ENCODE peak calls at places on chromosomes 16 and 17, in four cellular contexts. V is GM12878, N is GM12891, G is K562. B is an unnamed sample.

GRCh38 chr16:54986404-54986803 is 55.7 kb downstream of the IRX5 start:
- DNase-seq in G (no peak), N (no peak), V (no peak), B (no peak)

GRCh38 chr17:47654991-47655390 is 5.3 kb downstream of the KPNB1 start:
- DNase-seq in V (no peak), G (no peak), N (no peak), B (no peak)

GRCh38 chr17:50257574-50258224 is 16.6 kb upstream of the TMEM92 start:
- DNase-seq in G (no peak), V (no peak), N (no peak), B (no peak)

GRCh38 chr17:57068222-57068658 is 16.8 kb upstream of the AKAP1 start:
- DNase-seq in N (no peak), V (no peak), G (peak), B (no peak)

GRCh38 chr17:59761385-59762021 is 54.0 kb downstream of the VMP1 start:
- DNase-seq in N (no peak), V (no peak), G (no peak), B (no peak)

GRCh38 chr17:30278032-30278431 is 13.7 kb downstream of the BLMH start:
- DNase-seq in G (no peak), N (no peak), V (no peak), B (no peak)

GRCh38 chr17:40557531-40558299 is 7.6 kb downstream of the CCR7 start:
- DNase-seq in N (no peak), G (no peak), V (no peak), B (no peak)

GRCh38 chr17:14103821-14104220 is 34.5 kb downstream of the COX10 start:
- DNase-seq in G (no peak), V (no peak), N (no peak), B (no peak)

GRCh38 chr17:30701498-30701989 is 122.9 kb downstream of the CRLF3 start:
- DNase-seq in G (no peak), V (no peak), N (no peak), B (no peak)

GRCh38 chr16:23594186-23594585 is 1.9 kb downstream of the NDUFAB1 start:
- DNase-seq in G (no peak), V (no peak), N (no peak), B (no peak)

GRCh38 chr17:59371426-59372099 is 40.1 kb downstream of the YPEL2 start:
- DNase-seq in V (no peak), G (no peak), N (no peak), B (no peak)

GRCh38 chr16:23670137-23670776 is 8.4 kb upstream of the PLK1 start:
- DNase-seq in G (no peak), V (peak), N (no peak), B (no peak)

GRCh38 chr17:10992097-10992496 is 154.2 kb upstream of the PIRT start:
- DNase-seq in V (no peak), G (no peak), N (no peak), B (no peak)

GRCh38 chr16:30359871-30360170 is 4.7 kb upstream of the CD2BP2 start:
- DNase-seq in G (no peak), V (no peak), N (no peak), B (no peak)

GRCh38 chr16:31179747-31180458 is at the start of gene FUS:
- DNase-seq in N (peak), G (peak), V (peak), B (peak)

GRCh38 chr16:30184430-30185140 is 1.2 kb downstream of the CORO1A start:
- DNase-seq in G (peak), V (peak), N (peak), B (peak)

GRCh38 chr16:894841-895240 is 75.9 kb downstream of the LMF1 start:
- DNase-seq in N (no peak), V (no peak), G (peak), B (no peak)

GRCh38 chr16:89581861-89582563 is 6.5 kb downstream of the CPNE7 start:
- DNase-seq in N (no peak), G (no peak), V (no peak), B (no peak)

GRCh38 chr16:66927918-66928649 is 2.7 kb upstream of the RRAD start:
- DNase-seq in G (no peak), N (no peak), V (no peak), B (no peak)

GRCh38 chr17:49450735-49451134 is 36.1 kb upstream of the PHB1 start:
- DNase-seq in N (no peak), G (no peak), V (no peak), B (no peak)

GRCh38 chr16:12570046-12570618 is 233.6 kb downstream of the CPPED1 start:
- DNase-seq in G (no peak), V (no peak), N (no peak), B (no peak)

GRCh38 chr16:74186589-74186988 is 110.0 kb upstream of the PSMD7 start:
- DNase-seq in V (no peak), N (no peak), G (no peak), B (no peak)

GRCh38 chr16:25748099-25748654 is 56.4 kb downstream of the HS3ST4 start:
- DNase-seq in G (no peak), N (no peak), V (no peak), B (no peak)

GRCh38 chr16:81137012-81137335 is 40.8 kb upstream of the GCSH start:
- DNase-seq in N (no peak), V (no peak), G (no peak), B (no peak)

GRCh38 chr17:14833201-14833773 is 431.8 kb downstream of the PMP22 start:
- DNase-seq in N (no peak), G (no peak), V (no peak), B (peak)

GRCh38 chr16:11742041-11742535 is 569 bp downstream of the TXNDC11 start:
- DNase-seq in V (no peak), G (peak), N (peak), B (peak)

GRCh38 chr17:57132663-57133062 is 47.6 kb downstream of the AKAP1 start:
- DNase-seq in V (no peak), N (no peak), G (no peak), B (no peak)

GRCh38 chr17:7314719-7315569 is at the start of gene GPS2:
- DNase-seq in N (peak), V (no peak), G (peak), B (peak)

GRCh38 chr16:81495321-81496234 is 51.0 kb downstream of the CMIP start:
- DNase-seq in N (no peak), V (no peak), G (peak), B (peak)

GRCh38 chr16:19382084-19382801 is 35.4 kb upstream of the TMC5 start:
- DNase-seq in N (no peak), V (no peak), G (no peak), B (no peak)

GRCh38 chr16:57289391-57290257 is 5.2 kb upstream of the PLLP start:
- DNase-seq in G (no peak), N (no peak), V (no peak), B (no peak)

GRCh38 chr17:1484586-1485310 is 7.7 kb downstream of the MYO1C start:
- DNase-seq in G (peak), N (peak), V (peak), B (no peak)

GRCh38 chr17:12492450-12492849 is 173.2 kb upstream of the MYOCD start:
- DNase-seq in V (no peak), G (no peak), N (no peak), B (no peak)
- TF ChIP-seq SPI1 in V (no peak), G (no peak), N (no peak), B (no peak)

GRCh38 chr17:38600416-38600815 is 5.3 kb downstream of the SRCIN1 start:
- DNase-seq in G (no peak), N (no peak), V (no peak), B (no peak)
- TF ChIP-seq SPI1 in G (no peak), N (no peak), V (no peak), B (no peak)

GRCh38 chr16:7137560-7138330 is 194.9 kb upstream of the RBFOX1 start:
- DNase-seq in N (no peak), G (no peak), V (no peak), B (no peak)
- TF ChIP-seq SPI1 in N (no peak), G (no peak), V (no peak), B (no peak)

GRCh38 chr16:50697881-50698767 is 4.7 kb downstream of the NOD2 start:
- DNase-seq in N (no peak), V (peak), G (no peak), B (no peak)
- TF ChIP-seq SPI1 in N (no peak), V (no peak), G (no peak), B (no peak)

GRCh38 chr17:69175812-69176517 is 34.3 kb upstream of the ABCA6 start:
- DNase-seq in V (no peak), G (no peak), N (no peak), B (peak)
- TF ChIP-seq SPI1 in V (peak), G (peak), N (peak), B (peak)

GRCh38 chr17:4648741-4649140 is 7.3 kb upstream of the ALOX15 start:
- DNase-seq in N (no peak), G (no peak), V (no peak), B (peak)
- TF ChIP-seq SPI1 in N (no peak), G (no peak), V (no peak), B (no peak)

DNA sequence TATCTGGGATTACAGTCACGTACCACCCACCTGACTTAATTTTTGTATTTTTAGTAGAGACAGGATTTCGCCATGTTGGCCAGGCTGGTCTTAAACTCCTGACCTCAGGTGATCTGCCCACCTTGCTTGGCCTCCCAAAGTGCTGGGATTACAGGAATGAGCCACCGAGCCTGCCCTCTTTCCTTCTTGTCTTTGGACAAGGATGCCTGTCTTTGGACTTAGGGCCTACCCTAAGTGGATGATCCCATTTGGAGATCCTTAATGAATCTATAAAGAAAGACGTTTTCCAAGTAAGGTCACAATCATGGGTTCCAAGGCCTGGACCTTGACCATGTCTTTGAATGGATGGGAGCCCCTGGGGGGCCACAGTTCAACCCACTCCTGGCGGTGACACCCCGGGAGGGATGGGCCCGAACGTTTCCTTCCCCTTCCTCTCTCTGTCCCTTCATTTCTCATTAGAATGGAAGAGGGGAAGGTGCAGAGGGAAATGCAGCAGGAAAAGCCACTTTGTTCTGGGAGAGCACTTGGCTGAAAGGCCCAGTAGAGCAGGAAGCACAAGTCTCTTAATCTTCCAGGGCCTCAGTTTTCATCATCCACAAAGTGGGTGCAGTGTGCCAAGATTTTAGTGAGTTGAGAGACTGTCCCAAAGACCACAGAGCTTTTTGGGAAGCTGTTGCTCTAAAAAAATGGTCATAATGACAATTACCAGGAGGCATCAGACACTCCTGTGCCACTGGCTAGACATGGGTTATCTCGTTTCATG is 353.3 kb downstream of the SEC14L1 start:
- DNase-seq in N (peak), V (no peak), G (no peak), B (no peak)
- TF ChIP-seq SPI1 in N (no peak), V (no peak), G (no peak), B (no peak)

DNA sequence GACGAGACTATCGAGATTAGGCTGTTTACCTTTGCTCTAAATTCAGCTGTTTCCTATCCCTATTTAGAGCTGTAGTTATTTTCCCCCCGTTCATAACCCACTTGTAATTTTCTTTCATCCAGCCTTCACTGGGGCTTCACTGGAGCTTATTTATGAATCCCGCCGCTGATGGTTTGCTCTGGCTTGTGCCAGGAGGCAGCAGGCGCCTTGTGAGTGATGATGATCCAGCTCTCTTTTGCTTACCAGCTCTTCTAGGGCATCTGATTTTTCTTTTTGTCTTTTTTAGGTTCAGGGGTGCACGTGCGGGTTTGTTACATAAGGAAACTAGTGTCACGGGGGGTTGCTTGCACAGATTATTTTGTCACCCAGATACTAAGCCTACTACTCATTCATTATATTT is 37.4 kb upstream of the CDH13 start:
- DNase-seq in G (no peak), V (no peak), N (no peak), B (no peak)
- TF ChIP-seq SPI1 in G (no peak), V (no peak), N (no peak), B (no peak)

GRCh38 chr17:62045517-62045916 is 19.6 kb downstream of the MED13 start:
- DNase-seq in G (no peak), V (no peak), N (no peak), B (no peak)
- TF ChIP-seq SPI1 in G (no peak), V (no peak), N (no peak), B (no peak)

DNA sequence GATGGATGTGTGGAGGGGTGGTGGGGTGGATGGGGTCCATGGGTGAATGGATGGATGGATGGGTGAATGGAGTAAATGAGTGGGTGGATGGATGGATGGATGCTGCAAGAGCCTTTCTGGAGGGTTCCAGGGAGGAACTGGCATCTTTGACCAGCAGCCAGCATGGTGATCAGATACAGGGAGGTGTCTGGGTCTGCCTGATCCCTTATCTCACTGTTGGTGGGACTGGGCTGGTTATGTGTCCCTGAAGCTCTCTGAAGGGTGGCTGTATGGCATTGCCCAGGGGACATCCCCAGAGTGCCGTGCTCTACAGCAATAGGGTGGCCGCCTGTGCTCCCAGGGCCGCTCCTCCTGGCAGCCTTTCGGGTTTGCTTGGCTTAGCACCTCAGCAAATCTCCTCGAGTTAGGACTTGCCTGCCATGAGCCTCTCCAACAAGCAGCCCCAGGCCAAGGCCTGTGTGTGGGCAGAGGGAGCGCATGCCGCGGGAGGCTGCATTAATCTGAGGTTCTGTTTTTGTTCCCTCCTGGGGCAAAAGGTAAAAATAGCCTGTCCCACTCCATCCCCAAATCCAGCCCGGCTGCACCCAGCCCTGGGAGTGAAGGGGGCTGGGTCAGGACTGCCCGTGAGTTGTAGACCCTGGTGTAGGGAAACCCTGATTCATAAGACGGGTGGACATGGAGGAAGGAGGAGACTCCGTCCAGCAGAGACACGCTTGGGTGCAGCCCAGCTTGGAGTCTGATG is 165.4 kb downstream of the SEC14L1 start:
- DNase-seq in N (no peak), V (no peak), G (no peak), B (no peak)
- TF ChIP-seq SPI1 in N (no peak), V (no peak), G (no peak), B (no peak)

B was measured in HL-60.